ENCODE peak calls at places on chromosomes 11 and 22, in six cellular contexts. One of them, this sample, is unnamed. For H3K4me1, the result is how much of the 10 kb centered on the place peaks cover.

GRCh38 chr11:110286298-110287040 is 9.9 kb downstream of the RDX start:
- DNase-seq in mucosa of descending colon: no peak
- DNase-seq in heart right ventricle: no peak
- DNase-seq in adrenal gland: no peak
- DNase-seq in heart left ventricle: no peak
- DNase-seq in stomach: no peak
- DNase-seq in this sample: no peak

GRCh38 chr11:119155733-119156492 is 7.1 kb downstream of the ABCG4 start:
- DNase-seq in mucosa of descending colon: peak
- DNase-seq in heart right ventricle: no peak
- DNase-seq in adrenal gland: no peak
- DNase-seq in heart left ventricle: no peak
- DNase-seq in stomach: no peak
- DNase-seq in this sample: no peak

GRCh38 chr11:102615077-102615893 is 9.8 kb downstream of the MMP20 start:
- DNase-seq in mucosa of descending colon: no peak
- DNase-seq in heart right ventricle: no peak
- DNase-seq in adrenal gland: no peak
- DNase-seq in heart left ventricle: no peak
- DNase-seq in stomach: no peak
- DNase-seq in this sample: no peak

GRCh38 chr22:39638958-39639357 is 68.4 kb downstream of the CACNA1I start:
- DNase-seq in mucosa of descending colon: no peak
- DNase-seq in heart right ventricle: no peak
- DNase-seq in adrenal gland: no peak
- DNase-seq in heart left ventricle: no peak
- DNase-seq in stomach: no peak
- DNase-seq in this sample: no peak

GRCh38 chr22:18091916-18092526 is 14.2 kb downstream of the PEX26 start:
- DNase-seq in mucosa of descending colon: peak
- DNase-seq in heart right ventricle: peak
- DNase-seq in adrenal gland: peak
- DNase-seq in heart left ventricle: peak
- DNase-seq in stomach: peak
- DNase-seq in this sample: no peak

GRCh38 chr22:22930571-22931556 is 43.2 kb downstream of the IGLL5 start:
- DNase-seq in mucosa of descending colon: no peak
- DNase-seq in heart right ventricle: no peak
- DNase-seq in adrenal gland: no peak
- DNase-seq in heart left ventricle: no peak
- DNase-seq in stomach: no peak
- DNase-seq in this sample: no peak

GRCh38 chr11:64305691-64306562 is 603 bp downstream of the ESRRA start:
- DNase-seq in mucosa of descending colon: peak
- DNase-seq in heart right ventricle: peak
- DNase-seq in adrenal gland: peak
- DNase-seq in heart left ventricle: peak
- DNase-seq in stomach: peak
- DNase-seq in this sample: peak

GRCh38 chr11:118820412-118821357 is 29.7 kb upstream of the DDX6 start:
- DNase-seq in mucosa of descending colon: peak
- DNase-seq in heart right ventricle: peak
- DNase-seq in adrenal gland: peak
- DNase-seq in heart left ventricle: peak
- DNase-seq in stomach: peak
- DNase-seq in this sample: peak

GRCh38 chr11:2750601-2751522 is 51.1 kb upstream of the KCNQ1OT1 start:
- DNase-seq in mucosa of descending colon: no peak
- DNase-seq in heart right ventricle: no peak
- DNase-seq in adrenal gland: no peak
- DNase-seq in heart left ventricle: no peak
- DNase-seq in stomach: peak
- DNase-seq in this sample: peak

GRCh38 chr11:16111690-16112089 is 244.7 kb downstream of the SOX6 start:
- DNase-seq in mucosa of descending colon: no peak
- DNase-seq in heart right ventricle: no peak
- DNase-seq in adrenal gland: peak
- DNase-seq in heart left ventricle: no peak
- DNase-seq in stomach: no peak
- DNase-seq in this sample: no peak

GRCh38 chr11:19117760-19118097 is 761 bp downstream of the ZDHHC13 start:
- DNase-seq in mucosa of descending colon: no peak
- DNase-seq in heart right ventricle: no peak
- DNase-seq in adrenal gland: no peak
- DNase-seq in heart left ventricle: no peak
- DNase-seq in stomach: no peak
- DNase-seq in this sample: no peak

GRCh38 chr11:28606930-28607329 is 498.7 kb downstream of the METTL15 start:
- DNase-seq in mucosa of descending colon: no peak
- DNase-seq in heart right ventricle: no peak
- DNase-seq in adrenal gland: no peak
- DNase-seq in heart left ventricle: no peak
- DNase-seq in stomach: no peak
- DNase-seq in this sample: peak

GRCh38 chr11:97687106-97687505 is 1297.3 kb downstream of the JRKL start:
- DNase-seq in mucosa of descending colon: no peak
- DNase-seq in heart right ventricle: no peak
- DNase-seq in adrenal gland: no peak
- DNase-seq in heart left ventricle: no peak
- DNase-seq in stomach: no peak
- DNase-seq in this sample: no peak
- H3K4me1 ChIP-seq in mucosa of descending colon: under half
- H3K4me1 ChIP-seq in heart right ventricle: under half
- H3K4me1 ChIP-seq in adrenal gland: under half
- H3K4me1 ChIP-seq in heart left ventricle: under half
- H3K4me1 ChIP-seq in stomach: under half
- H3K4me1 ChIP-seq in this sample: under half

GRCh38 chr22:35872451-35872850 is 154.8 kb downstream of the APOL5 start:
- DNase-seq in mucosa of descending colon: no peak
- DNase-seq in heart right ventricle: peak
- DNase-seq in adrenal gland: no peak
- DNase-seq in heart left ventricle: peak
- DNase-seq in stomach: no peak
- DNase-seq in this sample: no peak
- H3K4me3 ChIP-seq in mucosa of descending colon: no peak
- H3K4me3 ChIP-seq in heart right ventricle: no peak
- H3K4me3 ChIP-seq in adrenal gland: no peak
- H3K4me3 ChIP-seq in heart left ventricle: no peak
- H3K4me3 ChIP-seq in stomach: no peak
- H3K4me3 ChIP-seq in this sample: no peak

GRCh38 chr22:42297778-42298177 is 27.3 kb upstream of the TCF20 start:
- DNase-seq in mucosa of descending colon: no peak
- DNase-seq in heart right ventricle: no peak
- DNase-seq in adrenal gland: no peak
- DNase-seq in heart left ventricle: no peak
- DNase-seq in stomach: no peak
- DNase-seq in this sample: no peak

GRCh38 chr22:42298746-42299145 is 28.3 kb upstream of the TCF20 start:
- DNase-seq in mucosa of descending colon: no peak
- DNase-seq in heart right ventricle: no peak
- DNase-seq in adrenal gland: no peak
- DNase-seq in heart left ventricle: no peak
- DNase-seq in stomach: no peak
- DNase-seq in this sample: no peak

GRCh38 chr22:42300286-42301071 is 30.0 kb upstream of the TCF20 start:
- DNase-seq in mucosa of descending colon: peak
- DNase-seq in heart right ventricle: no peak
- DNase-seq in adrenal gland: no peak
- DNase-seq in heart left ventricle: no peak
- DNase-seq in stomach: peak
- DNase-seq in this sample: peak

GRCh38 chr22:42301072-42301741 is 30.8 kb upstream of the TCF20 start:
- DNase-seq in mucosa of descending colon: no peak
- DNase-seq in heart right ventricle: no peak
- DNase-seq in adrenal gland: no peak
- DNase-seq in heart left ventricle: no peak
- DNase-seq in stomach: no peak
- DNase-seq in this sample: no peak

GRCh38 chr22:42299586-42300285 is 29.3 kb upstream of the TCF20 start:
- DNase-seq in mucosa of descending colon: no peak
- DNase-seq in heart right ventricle: peak
- DNase-seq in adrenal gland: no peak
- DNase-seq in heart left ventricle: peak
- DNase-seq in stomach: peak
- DNase-seq in this sample: peak
- H3K4me1 ChIP-seq in mucosa of descending colon: under half
- H3K4me1 ChIP-seq in heart right ventricle: under half
- H3K4me1 ChIP-seq in adrenal gland: under half
- H3K4me1 ChIP-seq in heart left ventricle: under half
- H3K4me1 ChIP-seq in stomach: under half
- H3K4me1 ChIP-seq in this sample: under half

DNA sequence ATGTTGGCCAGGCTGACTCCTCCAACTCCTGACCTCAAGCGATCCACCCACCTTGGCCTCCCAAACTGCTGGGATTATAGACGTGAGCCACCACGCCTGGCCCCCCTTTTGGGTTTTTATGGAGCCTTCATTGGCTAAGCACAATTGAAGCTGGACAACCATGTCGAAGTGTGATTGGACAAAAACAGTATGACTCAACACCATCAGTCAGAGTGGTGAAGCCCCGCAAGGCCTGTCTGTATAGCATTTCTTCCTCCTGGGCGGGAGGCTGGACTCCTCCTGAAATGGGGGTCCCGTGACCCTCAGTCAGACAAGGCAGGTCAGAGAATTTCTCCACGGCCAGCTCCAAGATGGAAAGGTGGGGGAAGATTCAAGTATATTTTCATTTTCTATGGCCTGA is 3.1 kb upstream of the PARVB start:
- DNase-seq in mucosa of descending colon: no peak
- DNase-seq in heart right ventricle: no peak
- DNase-seq in adrenal gland: no peak
- DNase-seq in heart left ventricle: no peak
- DNase-seq in stomach: no peak
- DNase-seq in this sample: no peak
- H3K4me3 ChIP-seq in mucosa of descending colon: no peak
- H3K4me3 ChIP-seq in heart right ventricle: no peak
- H3K4me3 ChIP-seq in adrenal gland: no peak
- H3K4me3 ChIP-seq in heart left ventricle: no peak
- H3K4me3 ChIP-seq in stomach: no peak
- H3K4me3 ChIP-seq in this sample: no peak

GRCh38 chr11:73318501-73319011 is 10.5 kb downstream of the ARHGEF17 start:
- DNase-seq in mucosa of descending colon: no peak
- DNase-seq in heart right ventricle: no peak
- DNase-seq in adrenal gland: no peak
- DNase-seq in heart left ventricle: no peak
- DNase-seq in stomach: no peak
- DNase-seq in this sample: no peak
- H3K4me1 ChIP-seq in mucosa of descending colon: under half
- H3K4me1 ChIP-seq in heart right ventricle: half or more
- H3K4me1 ChIP-seq in adrenal gland: under half
- H3K4me1 ChIP-seq in heart left ventricle: half or more
- H3K4me1 ChIP-seq in stomach: half or more
- H3K4me1 ChIP-seq in this sample: half or more

DNA sequence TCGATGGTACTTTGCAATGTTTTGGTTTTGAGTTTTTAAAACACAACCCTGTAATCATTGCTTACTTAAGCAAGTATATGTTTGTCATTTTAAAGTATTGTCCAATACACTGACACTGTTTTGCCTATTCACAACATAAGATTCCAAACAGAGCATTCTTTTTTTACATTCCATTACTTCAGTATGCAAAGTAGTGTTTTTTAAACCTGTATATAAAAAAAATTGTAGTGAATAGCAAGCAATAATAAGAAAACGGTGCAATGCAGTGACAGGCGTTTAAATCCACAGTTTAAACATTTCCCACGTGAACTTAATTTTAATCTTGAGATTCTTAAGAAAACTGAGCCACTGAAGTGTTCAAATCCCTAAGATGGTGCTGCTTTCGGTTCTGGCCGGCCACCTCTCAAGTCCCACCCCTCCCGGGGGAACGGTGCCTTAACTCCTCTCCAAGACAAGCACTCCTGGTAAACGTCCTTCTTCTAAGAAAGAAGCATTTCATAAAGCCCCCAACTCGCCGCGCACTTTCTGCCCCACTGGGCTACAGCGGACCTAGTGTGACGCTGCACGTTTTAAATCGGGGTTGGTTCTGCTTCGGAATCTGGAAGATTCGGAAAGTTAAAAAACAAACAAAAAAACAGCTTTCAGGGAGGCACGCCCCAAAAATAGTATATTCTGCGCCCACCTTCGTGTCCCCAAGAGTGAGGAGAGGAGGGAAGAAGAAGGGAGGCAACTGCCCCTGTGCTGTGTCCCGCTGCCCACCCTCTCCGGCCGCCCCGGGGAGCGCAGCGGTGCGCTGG is 2.9 kb downstream of the PGR start:
- DNase-seq in mucosa of descending colon: peak
- DNase-seq in heart right ventricle: peak
- DNase-seq in adrenal gland: peak
- DNase-seq in heart left ventricle: peak
- DNase-seq in stomach: no peak
- DNase-seq in this sample: no peak
- H3K4me3 ChIP-seq in mucosa of descending colon: peak
- H3K4me3 ChIP-seq in heart right ventricle: peak
- H3K4me3 ChIP-seq in adrenal gland: peak
- H3K4me3 ChIP-seq in heart left ventricle: peak
- H3K4me3 ChIP-seq in stomach: peak
- H3K4me3 ChIP-seq in this sample: peak

GRCh38 chr11:6611092-6612007 is 666 bp downstream of the TAF10 start:
- DNase-seq in mucosa of descending colon: peak
- DNase-seq in heart right ventricle: peak
- DNase-seq in adrenal gland: peak
- DNase-seq in heart left ventricle: peak
- DNase-seq in stomach: no peak
- DNase-seq in this sample: peak
- H3K4me1 ChIP-seq in mucosa of descending colon: under half
- H3K4me1 ChIP-seq in heart right ventricle: under half
- H3K4me1 ChIP-seq in adrenal gland: under half
- H3K4me1 ChIP-seq in heart left ventricle: under half
- H3K4me1 ChIP-seq in stomach: half or more
- H3K4me1 ChIP-seq in this sample: under half

GRCh38 chr11:74310857-74311256 is 583 bp downstream of the P4HA3 start:
- DNase-seq in mucosa of descending colon: no peak
- DNase-seq in heart right ventricle: no peak
- DNase-seq in adrenal gland: no peak
- DNase-seq in heart left ventricle: no peak
- DNase-seq in stomach: no peak
- DNase-seq in this sample: no peak

GRCh38 chr11:74307409-74307808 is 4.0 kb downstream of the P4HA3 start:
- DNase-seq in mucosa of descending colon: no peak
- DNase-seq in heart right ventricle: peak
- DNase-seq in adrenal gland: peak
- DNase-seq in heart left ventricle: no peak
- DNase-seq in stomach: no peak
- DNase-seq in this sample: no peak

GRCh38 chr11:74312321-74312720 is 881 bp upstream of the P4HA3 start:
- DNase-seq in mucosa of descending colon: no peak
- DNase-seq in heart right ventricle: no peak
- DNase-seq in adrenal gland: no peak
- DNase-seq in heart left ventricle: no peak
- DNase-seq in stomach: no peak
- DNase-seq in this sample: no peak

GRCh38 chr11:74306440-74307175 is 4.8 kb downstream of the P4HA3 start:
- DNase-seq in mucosa of descending colon: no peak
- DNase-seq in heart right ventricle: no peak
- DNase-seq in adrenal gland: no peak
- DNase-seq in heart left ventricle: no peak
- DNase-seq in stomach: no peak
- DNase-seq in this sample: no peak

GRCh38 chr11:74311352-74311926 is at the start of gene P4HA3:
- DNase-seq in mucosa of descending colon: peak
- DNase-seq in heart right ventricle: peak
- DNase-seq in adrenal gland: peak
- DNase-seq in heart left ventricle: peak
- DNase-seq in stomach: peak
- DNase-seq in this sample: peak
- H3K4me3 ChIP-seq in mucosa of descending colon: no peak
- H3K4me3 ChIP-seq in heart right ventricle: peak
- H3K4me3 ChIP-seq in adrenal gland: peak
- H3K4me3 ChIP-seq in heart left ventricle: peak
- H3K4me3 ChIP-seq in stomach: peak
- H3K4me3 ChIP-seq in this sample: peak